ENCODE peak calls at places on chromosomes 16 and 17, in four cellular contexts. One of them, this sample, is unnamed.

GRCh38 chr17:28004344-28004743 is 38.1 kb upstream of the NLK start:
- DNase-seq in iPS-NIHi11: no peak
- DNase-seq in NCI-H1436 treated with DMSO at 0.1 percent for 48 hours: no peak
- DNase-seq in AG04450: no peak
- DNase-seq in this sample: no peak

GRCh38 chr16:68645494-68646388 is 631 bp downstream of the CDH3 start:
- DNase-seq in AG04450: no peak
- DNase-seq in NCI-H1436 treated with DMSO at 0.1 percent for 48 hours: no peak
- DNase-seq in iPS-NIHi11: peak
- DNase-seq in this sample: peak

GRCh38 chr16:86364653-86365380 is 145.5 kb upstream of the FOXF1 start:
- DNase-seq in NCI-H1436 treated with DMSO at 0.1 percent for 48 hours: no peak
- DNase-seq in AG04450: no peak
- DNase-seq in iPS-NIHi11: no peak
- DNase-seq in this sample: no peak

GRCh38 chr17:71327376-71328059 is 793.3 kb upstream of the SOX9 start:
- DNase-seq in NCI-H1436 treated with DMSO at 0.1 percent for 48 hours: no peak
- DNase-seq in AG04450: peak
- DNase-seq in iPS-NIHi11: no peak
- DNase-seq in this sample: no peak

GRCh38 chr17:38325221-38325851 is 18.4 kb downstream of the GPR179 start:
- DNase-seq in AG04450: no peak
- DNase-seq in NCI-H1436 treated with DMSO at 0.1 percent for 48 hours: no peak
- DNase-seq in iPS-NIHi11: no peak
- DNase-seq in this sample: peak

GRCh38 chr17:5832886-5833285 is 237.3 kb upstream of the WSCD1 start:
- DNase-seq in iPS-NIHi11: peak
- DNase-seq in AG04450: peak
- DNase-seq in NCI-H1436 treated with DMSO at 0.1 percent for 48 hours: peak
- DNase-seq in this sample: peak

GRCh38 chr17:47692895-47693666 is 880 bp upstream of the TBKBP1 start:
- DNase-seq in iPS-NIHi11: no peak
- DNase-seq in AG04450: no peak
- DNase-seq in NCI-H1436 treated with DMSO at 0.1 percent for 48 hours: no peak
- DNase-seq in this sample: peak

GRCh38 chr16:27817038-27817437 is 246.5 kb downstream of the GSG1L start:
- DNase-seq in iPS-NIHi11: no peak
- DNase-seq in NCI-H1436 treated with DMSO at 0.1 percent for 48 hours: no peak
- DNase-seq in AG04450: no peak
- DNase-seq in this sample: no peak

GRCh38 chr16:88310796-88311605 is 71.8 kb upstream of the ZNF469 start:
- DNase-seq in AG04450: no peak
- DNase-seq in NCI-H1436 treated with DMSO at 0.1 percent for 48 hours: no peak
- DNase-seq in iPS-NIHi11: no peak
- DNase-seq in this sample: no peak

GRCh38 chr16:89080251-89080853 is 13.3 kb upstream of the ACSF3 start:
- DNase-seq in AG04450: no peak
- DNase-seq in iPS-NIHi11: no peak
- DNase-seq in NCI-H1436 treated with DMSO at 0.1 percent for 48 hours: no peak
- DNase-seq in this sample: no peak

GRCh38 chr17:72476575-72476986 is 355.8 kb downstream of the SOX9 start:
- DNase-seq in AG04450: no peak
- DNase-seq in iPS-NIHi11: peak
- DNase-seq in NCI-H1436 treated with DMSO at 0.1 percent for 48 hours: no peak
- DNase-seq in this sample: peak

GRCh38 chr17:73232587-73233373 is 28.9 kb downstream of the CPSF4L start:
- DNase-seq in iPS-NIHi11: peak
- DNase-seq in NCI-H1436 treated with DMSO at 0.1 percent for 48 hours: no peak
- DNase-seq in AG04450: no peak
- DNase-seq in this sample: peak

GRCh38 chr17:13393841-13394710 is 207.7 kb downstream of the HS3ST3A1 start:
- DNase-seq in NCI-H1436 treated with DMSO at 0.1 percent for 48 hours: no peak
- DNase-seq in iPS-NIHi11: no peak
- DNase-seq in AG04450: peak
- DNase-seq in this sample: no peak

GRCh38 chr17:64992325-64992802 is 64.2 kb downstream of the GNA13 start:
- DNase-seq in iPS-NIHi11: no peak
- DNase-seq in AG04450: no peak
- DNase-seq in NCI-H1436 treated with DMSO at 0.1 percent for 48 hours: no peak
- DNase-seq in this sample: no peak

GRCh38 chr17:4135489-4135888 is 7.3 kb downstream of the ZZEF1 start:
- DNase-seq in iPS-NIHi11: no peak
- DNase-seq in AG04450: no peak
- DNase-seq in NCI-H1436 treated with DMSO at 0.1 percent for 48 hours: no peak
- DNase-seq in this sample: no peak

GRCh38 chr16:80174416-80174815 is 366.4 kb upstream of the DYNLRB2 start:
- DNase-seq in NCI-H1436 treated with DMSO at 0.1 percent for 48 hours: no peak
- DNase-seq in iPS-NIHi11: no peak
- DNase-seq in AG04450: peak
- DNase-seq in this sample: no peak

GRCh38 chr16:24257965-24258364 is 1.8 kb downstream of the CACNG3 start:
- DNase-seq in NCI-H1436 treated with DMSO at 0.1 percent for 48 hours: no peak
- DNase-seq in AG04450: no peak
- DNase-seq in iPS-NIHi11: peak
- DNase-seq in this sample: peak

GRCh38 chr17:66602659-66603363 is 232.1 kb upstream of the CACNG5 start:
- DNase-seq in iPS-NIHi11: no peak
- DNase-seq in AG04450: no peak
- DNase-seq in NCI-H1436 treated with DMSO at 0.1 percent for 48 hours: no peak
- DNase-seq in this sample: peak

GRCh38 chr16:80583466-80583865 is 42.7 kb downstream of the DYNLRB2 start:
- DNase-seq in AG04450: no peak
- DNase-seq in iPS-NIHi11: no peak
- DNase-seq in NCI-H1436 treated with DMSO at 0.1 percent for 48 hours: no peak
- DNase-seq in this sample: no peak

GRCh38 chr17:61360318-61360717 is 39.3 kb upstream of the TBX2 start:
- DNase-seq in AG04450: no peak
- DNase-seq in NCI-H1436 treated with DMSO at 0.1 percent for 48 hours: no peak
- DNase-seq in iPS-NIHi11: no peak
- DNase-seq in this sample: no peak

GRCh38 chr17:74599531-74599939 is 7.5 kb upstream of the CD300LD start:
- DNase-seq in NCI-H1436 treated with DMSO at 0.1 percent for 48 hours: no peak
- DNase-seq in iPS-NIHi11: no peak
- DNase-seq in AG04450: no peak
- DNase-seq in this sample: no peak

GRCh38 chr16:86398622-86399021 is 111.7 kb upstream of the FOXF1 start:
- DNase-seq in NCI-H1436 treated with DMSO at 0.1 percent for 48 hours: no peak
- DNase-seq in AG04450: peak
- DNase-seq in iPS-NIHi11: no peak
- DNase-seq in this sample: no peak

GRCh38 chr16:9192746-9193145 is 101.3 kb downstream of the HAPSTR1 start:
- DNase-seq in NCI-H1436 treated with DMSO at 0.1 percent for 48 hours: no peak
- DNase-seq in AG04450: no peak
- DNase-seq in iPS-NIHi11: no peak
- DNase-seq in this sample: no peak

GRCh38 chr17:7293821-7294613 is 422 bp downstream of the YBX2 start:
- DNase-seq in iPS-NIHi11: peak
- DNase-seq in NCI-H1436 treated with DMSO at 0.1 percent for 48 hours: no peak
- DNase-seq in AG04450: no peak
- DNase-seq in this sample: peak

GRCh38 chr16:53664724-53665345 is 38.8 kb downstream of the RPGRIP1L start:
- DNase-seq in iPS-NIHi11: no peak
- DNase-seq in NCI-H1436 treated with DMSO at 0.1 percent for 48 hours: no peak
- DNase-seq in AG04450: peak
- DNase-seq in this sample: no peak